ENCODE peak calls at places on chromosomes 5 and 9, in four cellular contexts. P is M059J, G is MCF 10A, M is lower leg skin. B is an unnamed sample.

GRCh38 chr9:83392228-83392627 is 146.0 kb downstream of the FRMD3 start:
- DNase-seq in P (no peak), M (no peak), G (no peak), B (no peak)

GRCh38 chr9:98964911-98965336 is 21.2 kb downstream of the COL15A1 start:
- DNase-seq in M (no peak), G (no peak), P (no peak), B (no peak)

GRCh38 chr9:131276107-131276888 is at the start of gene FAM78A:
- DNase-seq in P (no peak), M (no peak), G (no peak), B (no peak)

GRCh38 chr5:68087866-68088265 is 127.7 kb upstream of the PIK3R1 start:
- DNase-seq in G (peak; percentile 13), M (no peak), P (peak; percentile 77), B (no peak)

GRCh38 chr9:76371901-76372300 is 22.3 kb downstream of the RFK start:
- DNase-seq in G (peak; percentile 43), P (peak; percentile 31), M (no peak), B (peak; percentile 71)

GRCh38 chr9:129069128-129069824 is 11.6 kb upstream of the DOLPP1 start:
- DNase-seq in P (no peak), G (no peak), M (peak; percentile 62), B (no peak)

GRCh38 chr9:127537014-127537413 is 75.1 kb upstream of the STXBP1 start:
- DNase-seq in G (no peak), P (no peak), M (no peak), B (no peak)

GRCh38 chr5:143471041-143471509 is 67.6 kb upstream of the NR3C1 start:
- DNase-seq in P (peak; percentile 95), G (peak; percentile 54), M (no peak), B (peak; percentile 93)

GRCh38 chr9:131500377-131500776 is 2.3 kb upstream of the POMT1 start:
- DNase-seq in G (no peak), P (peak; percentile 31), M (no peak), B (peak; percentile 8)

GRCh38 chr9:100724932-100725331 is 147.1 kb downstream of the CAVIN4 start:
- DNase-seq in G (no peak), M (no peak), P (no peak), B (no peak)

GRCh38 chr5:1053391-1054017 is 44.9 kb downstream of the NKD2 start:
- DNase-seq in M (no peak), P (no peak), G (no peak), B (no peak)

GRCh38 chr5:136020383-136021015 is 8.3 kb upstream of the TGFBI start:
- DNase-seq in G (peak; percentile 100), P (peak; percentile 98), M (no peak), B (peak; percentile 95)

GRCh38 chr9:117644607-117645244 is 59.5 kb upstream of the TLR4 start:
- DNase-seq in G (peak; percentile 75), P (peak; percentile 60), M (peak; percentile 65), B (peak; percentile 60)

GRCh38 chr9:20744046-20744630 is 60.1 kb downstream of the FOCAD start:
- DNase-seq in M (no peak), G (no peak), P (no peak), B (no peak)

GRCh38 chr5:106843812-106844416 is 826.8 kb downstream of the EFNA5 start:
- DNase-seq in G (peak; percentile 32), P (peak; percentile 25), M (no peak), B (peak; percentile 54)

GRCh38 chr5:143148461-143149170 is 254.9 kb downstream of the NR3C1 start:
- DNase-seq in G (peak; percentile 89), P (no peak), M (no peak), B (peak; percentile 92)

GRCh38 chr5:147303976-147304375 is 69.2 kb downstream of the STK32A start:
- DNase-seq in P (peak; percentile 95), G (peak; percentile 86), M (no peak), B (peak; percentile 96)

GRCh38 chr9:84490206-84490605 is 149.6 kb upstream of the SLC28A3 start:
- DNase-seq in P (no peak), G (no peak), M (no peak), B (no peak)

GRCh38 chr5:50786073-50786472 is 119.6 kb downstream of the PARP8 start:
- DNase-seq in G (peak; percentile 30), M (no peak), P (peak; percentile 15), B (peak; percentile 73)

GRCh38 chr5:88452820-88453219 is 184.2 kb upstream of the TMEM161B start:
- DNase-seq in M (no peak), P (peak; percentile 13), G (peak; percentile 29), B (peak; percentile 31)

GRCh38 chr9:113184509-113184908 is 33.7 kb downstream of the SLC31A2 start:
- DNase-seq in M (no peak), G (peak; percentile 38), P (peak; percentile 16), B (no peak)

B was measured in renal cortical epithelial cell.